ENCODE peak calls at places on chromosomes 5 and 9, in four cellular contexts. One of them, this sample, is unnamed.
A peak's percentile ranks its signal among the peaks of the same experiment; 100 is the strongest.

GRCh38 chr5:14208071-14209021 is 65.2 kb downstream of the TRIO start:
- DNase-seq in OCI-LY7: peak; percentile 42
- DNase-seq in spleen: no peak
- DNase-seq in keratinocyte: peak; percentile 68
- DNase-seq in this sample: no peak

GRCh38 chr5:997001-997474 is 11.6 kb upstream of the NKD2 start:
- DNase-seq in keratinocyte: no peak
- DNase-seq in OCI-LY7: no peak
- DNase-seq in spleen: no peak
- DNase-seq in this sample: no peak

GRCh38 chr5:154945695-154946301 is 4.9 kb downstream of the MRPL22 start:
- DNase-seq in keratinocyte: no peak
- DNase-seq in spleen: no peak
- DNase-seq in OCI-LY7: peak; percentile 36
- DNase-seq in this sample: no peak

GRCh38 chr5:139985733-139986132 is 57.4 kb downstream of the NRG2 start:
- DNase-seq in spleen: no peak
- DNase-seq in keratinocyte: peak; percentile 67
- DNase-seq in OCI-LY7: no peak
- DNase-seq in this sample: no peak

GRCh38 chr5:138953370-138954256 is 78.5 kb upstream of the LRRTM2 start:
- DNase-seq in OCI-LY7: no peak
- DNase-seq in spleen: peak; percentile 90
- DNase-seq in keratinocyte: no peak
- DNase-seq in this sample: no peak

GRCh38 chr9:5042661-5043178 is 57.6 kb downstream of the JAK2 start:
- DNase-seq in OCI-LY7: no peak
- DNase-seq in keratinocyte: no peak
- DNase-seq in spleen: peak; percentile 70
- DNase-seq in this sample: peak; percentile 75

GRCh38 chr9:123999668-124000067 is 11.9 kb upstream of the LHX2 start:
- DNase-seq in spleen: peak; percentile 51
- DNase-seq in keratinocyte: no peak
- DNase-seq in OCI-LY7: no peak
- DNase-seq in this sample: no peak

GRCh38 chr5:178273041-178273440 is 40.4 kb upstream of the PHYKPL start:
- DNase-seq in OCI-LY7: no peak
- DNase-seq in spleen: no peak
- DNase-seq in keratinocyte: no peak
- DNase-seq in this sample: peak; percentile 54

GRCh38 chr5:155380480-155380879 is 366.9 kb downstream of the KIF4B start:
- DNase-seq in keratinocyte: no peak
- DNase-seq in OCI-LY7: no peak
- DNase-seq in spleen: no peak
- DNase-seq in this sample: no peak

GRCh38 chr5:89255845-89256463 is 373.0 kb upstream of the MEF2C start:
- DNase-seq in keratinocyte: peak; percentile 48
- DNase-seq in OCI-LY7: peak; percentile 33
- DNase-seq in spleen: no peak
- DNase-seq in this sample: no peak

GRCh38 chr5:166086568-166086967 is 2204.9 kb upstream of the WWC1 start:
- DNase-seq in spleen: no peak
- DNase-seq in OCI-LY7: no peak
- DNase-seq in keratinocyte: no peak
- DNase-seq in this sample: no peak

GRCh38 chr5:150034677-150035076 is 34.1 kb downstream of the HMGXB3 start:
- DNase-seq in OCI-LY7: no peak
- DNase-seq in spleen: no peak
- DNase-seq in keratinocyte: no peak
- DNase-seq in this sample: no peak

GRCh38 chr5:171747061-171747859 is 38.4 kb upstream of the SMIM23 start:
- DNase-seq in OCI-LY7: no peak
- DNase-seq in spleen: no peak
- DNase-seq in keratinocyte: no peak
- DNase-seq in this sample: no peak

GRCh38 chr9:131404581-131404980 is 10.7 kb downstream of the PRRC2B start:
- DNase-seq in keratinocyte: no peak
- DNase-seq in spleen: no peak
- DNase-seq in OCI-LY7: no peak
- DNase-seq in this sample: no peak

GRCh38 chr9:27150758-27151431 is 41.9 kb downstream of the TEK start:
- DNase-seq in spleen: no peak
- DNase-seq in OCI-LY7: no peak
- DNase-seq in keratinocyte: no peak
- DNase-seq in this sample: no peak

GRCh38 chr9:128895556-128895955 is 13.6 kb downstream of the LRRC8A start:
- DNase-seq in spleen: no peak
- DNase-seq in OCI-LY7: no peak
- DNase-seq in keratinocyte: no peak
- DNase-seq in this sample: no peak

GRCh38 chr9:73037613-73038012 is 84.8 kb upstream of the ALDH1A1 start:
- DNase-seq in OCI-LY7: no peak
- DNase-seq in keratinocyte: no peak
- DNase-seq in spleen: no peak
- DNase-seq in this sample: no peak

GRCh38 chr9:88438819-88439218 is 50.6 kb downstream of the SPIN1 start:
- DNase-seq in keratinocyte: no peak
- DNase-seq in spleen: no peak
- DNase-seq in OCI-LY7: no peak
- DNase-seq in this sample: no peak

GRCh38 chr5:10762178-10762775 is 1.2 kb upstream of the DAP start:
- DNase-seq in OCI-LY7: no peak
- DNase-seq in spleen: peak; percentile 87
- DNase-seq in keratinocyte: no peak
- DNase-seq in this sample: no peak

GRCh38 chr9:12884736-12885395 is 110.0 kb downstream of the LURAP1L start:
- DNase-seq in OCI-LY7: no peak
- DNase-seq in keratinocyte: peak; percentile 17
- DNase-seq in spleen: no peak
- DNase-seq in this sample: no peak

GRCh38 chr5:95923918-95924559 is 37.6 kb downstream of the ELL2 start:
- DNase-seq in spleen: no peak
- DNase-seq in OCI-LY7: peak; percentile 3
- DNase-seq in keratinocyte: no peak
- DNase-seq in this sample: no peak

GRCh38 chr5:13771011-13771571 is 173.4 kb downstream of the DNAH5 start:
- DNase-seq in spleen: no peak
- DNase-seq in OCI-LY7: no peak
- DNase-seq in keratinocyte: no peak
- DNase-seq in this sample: no peak

GRCh38 chr5:55699041-55699688 is 13.0 kb downstream of the SLC38A9 start:
- DNase-seq in spleen: no peak
- DNase-seq in OCI-LY7: no peak
- DNase-seq in keratinocyte: no peak
- DNase-seq in this sample: no peak

GRCh38 chr5:76974768-76975167 is 21.9 kb downstream of the CRHBP start:
- DNase-seq in spleen: no peak
- DNase-seq in OCI-LY7: peak; percentile 26
- DNase-seq in keratinocyte: no peak
- DNase-seq in this sample: no peak

GRCh38 chr5:34061993-34062392 is 19.0 kb upstream of the C1QTNF3 start:
- DNase-seq in OCI-LY7: no peak
- DNase-seq in spleen: no peak
- DNase-seq in keratinocyte: no peak
- DNase-seq in this sample: no peak

GRCh38 chr9:117672397-117672796 is 31.8 kb upstream of the TLR4 start:
- DNase-seq in OCI-LY7: no peak
- DNase-seq in spleen: no peak
- DNase-seq in keratinocyte: no peak
- DNase-seq in this sample: no peak

GRCh38 chr5:143248822-143249579 is 154.5 kb downstream of the NR3C1 start:
- DNase-seq in OCI-LY7: no peak
- DNase-seq in keratinocyte: peak; percentile 66
- DNase-seq in spleen: no peak
- DNase-seq in this sample: no peak

DNA sequence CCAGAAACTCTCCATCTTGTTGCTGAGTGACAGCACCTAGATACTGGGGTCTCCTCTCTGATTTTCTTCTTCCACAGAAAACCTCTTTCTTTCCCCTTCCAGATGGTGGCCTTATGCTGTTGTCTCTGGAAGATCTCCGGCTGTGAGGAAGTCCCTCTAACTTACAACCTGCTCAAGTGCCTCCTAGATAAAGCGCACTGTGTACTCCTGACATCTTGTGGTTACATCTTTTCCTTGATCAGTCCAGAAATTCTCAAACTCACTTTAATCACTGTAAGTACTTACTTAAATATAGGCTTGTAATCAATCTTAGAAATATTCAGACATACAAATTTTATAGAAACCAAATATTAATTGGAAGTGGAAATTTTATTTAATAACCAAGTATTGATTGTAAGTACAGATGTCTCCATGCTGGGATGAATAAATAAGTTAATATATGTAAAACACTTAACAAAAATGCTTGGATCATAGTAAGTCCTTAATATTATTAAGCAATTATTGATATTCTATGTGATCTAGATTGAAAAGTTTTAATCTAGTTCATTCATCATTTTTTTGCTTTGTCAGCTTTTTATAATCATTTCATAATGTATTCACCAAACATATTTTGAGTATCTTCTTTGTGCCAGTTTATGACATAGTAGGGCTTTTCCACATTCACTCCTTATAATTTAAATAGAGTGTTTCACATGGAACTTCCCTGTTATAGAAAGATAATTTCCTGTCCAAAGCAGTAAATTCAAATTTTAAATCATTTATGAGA is 1381.4 kb upstream of the CDH6 start:
- DNase-seq in spleen: no peak
- DNase-seq in OCI-LY7: no peak
- DNase-seq in keratinocyte: no peak
- DNase-seq in this sample: no peak
- TF ChIP-seq CTCF in spleen: no peak
- TF ChIP-seq CTCF in OCI-LY7: no peak
- TF ChIP-seq CTCF in keratinocyte: no peak
- TF ChIP-seq CTCF in this sample: no peak

GRCh38 chr9:99353408-99353807 is 131.3 kb downstream of the SEC61B start:
- DNase-seq in OCI-LY7: no peak
- DNase-seq in keratinocyte: no peak
- DNase-seq in spleen: no peak
- DNase-seq in this sample: no peak
- TF ChIP-seq CTCF in OCI-LY7: no peak
- TF ChIP-seq CTCF in keratinocyte: no peak
- TF ChIP-seq CTCF in spleen: no peak
- TF ChIP-seq CTCF in this sample: no peak

DNA sequence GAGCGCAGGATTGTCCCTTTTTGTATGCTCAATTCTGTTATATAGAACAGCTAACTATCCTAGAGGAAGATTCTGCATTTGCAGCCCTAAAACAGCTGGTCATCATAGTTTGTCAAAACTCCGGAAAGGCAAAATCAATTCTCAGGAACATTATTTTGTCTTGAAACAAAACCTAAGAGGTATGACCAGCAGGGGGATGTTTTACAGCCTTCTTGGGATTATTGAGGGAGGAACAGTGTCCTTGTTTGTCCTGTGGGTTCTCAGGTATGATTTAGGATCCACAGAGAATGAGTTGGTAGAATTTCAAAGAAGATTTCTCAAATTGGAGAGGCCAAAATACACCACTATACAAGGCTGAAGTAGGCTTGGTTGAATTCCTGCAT is 136.4 kb downstream of the ZSWIM6 start:
- DNase-seq in OCI-LY7: no peak
- DNase-seq in keratinocyte: no peak
- DNase-seq in spleen: no peak
- DNase-seq in this sample: no peak
- TF ChIP-seq CTCF in OCI-LY7: peak; percentile 6
- TF ChIP-seq CTCF in keratinocyte: peak; percentile 9
- TF ChIP-seq CTCF in spleen: no peak
- TF ChIP-seq CTCF in this sample: peak; percentile 57

DNA sequence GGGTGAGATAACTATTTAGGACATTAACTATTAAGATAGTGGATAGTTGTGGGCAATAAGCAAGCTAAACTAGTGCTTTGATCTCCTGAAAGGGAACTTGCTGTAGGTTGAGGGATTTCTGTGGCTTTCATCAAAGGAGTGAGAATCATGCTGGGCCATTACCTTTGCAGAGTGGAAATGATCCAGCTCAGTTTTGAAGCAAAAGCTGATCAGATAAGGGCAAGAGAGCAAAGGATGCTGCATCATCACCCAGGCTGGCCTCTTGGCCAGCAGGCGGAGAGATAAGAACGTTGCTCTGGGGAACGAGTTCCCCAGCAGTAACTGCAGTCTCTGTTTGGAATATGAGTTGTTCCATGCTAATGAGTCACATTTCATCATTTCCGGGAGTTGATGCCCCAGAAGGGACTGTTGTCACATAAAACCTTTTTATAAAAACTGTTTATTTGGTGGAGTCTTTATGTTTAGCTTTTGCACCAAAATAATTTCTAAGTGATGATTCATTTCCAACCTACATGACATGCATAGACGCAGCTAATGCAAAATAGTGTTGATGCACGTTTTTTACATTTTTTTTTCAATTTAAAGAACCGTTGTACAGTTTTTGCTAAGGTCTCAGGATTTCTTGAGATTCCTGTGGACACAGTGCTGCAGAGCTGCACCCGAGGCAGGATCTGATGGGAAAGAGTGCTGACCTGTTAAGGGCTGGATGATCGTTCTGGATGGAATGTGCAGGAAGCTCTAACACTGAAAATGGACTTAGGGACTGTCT is 99.3 kb downstream of the ACTBL2 start:
- DNase-seq in OCI-LY7: peak; percentile 24
- DNase-seq in keratinocyte: peak; percentile 59
- DNase-seq in spleen: no peak
- DNase-seq in this sample: no peak
- TF ChIP-seq CTCF in OCI-LY7: no peak
- TF ChIP-seq CTCF in keratinocyte: peak; percentile 44
- TF ChIP-seq CTCF in spleen: no peak
- TF ChIP-seq CTCF in this sample: peak; percentile 68

DNA sequence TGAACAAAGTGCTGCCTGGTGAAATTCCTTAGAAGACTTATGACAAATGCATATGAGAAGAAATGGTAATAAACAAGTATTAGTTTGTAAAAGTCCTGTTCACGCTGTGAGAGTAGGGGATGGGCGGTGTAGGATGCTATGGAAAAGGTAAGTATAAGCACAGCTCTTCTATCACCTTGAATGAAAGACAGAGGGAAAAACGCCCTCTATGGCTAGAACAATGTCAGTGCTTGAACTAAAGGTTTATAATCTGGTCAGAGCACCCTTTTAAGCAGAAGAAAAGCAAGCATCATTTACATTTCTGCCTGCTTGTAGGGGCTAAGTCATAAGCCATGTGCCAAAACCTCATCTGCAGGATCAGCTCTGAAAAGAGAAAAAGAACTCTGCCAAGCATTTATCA is 115.2 kb downstream of the LHFPL2 start:
- DNase-seq in spleen: no peak
- DNase-seq in keratinocyte: no peak
- DNase-seq in OCI-LY7: peak; percentile 64
- DNase-seq in this sample: no peak
- TF ChIP-seq CTCF in spleen: no peak
- TF ChIP-seq CTCF in keratinocyte: peak; percentile 27
- TF ChIP-seq CTCF in OCI-LY7: peak; percentile 80
- TF ChIP-seq CTCF in this sample: peak; percentile 76

GRCh38 chr5:31581498-31582099 is 49.5 kb downstream of the C5orf22 start:
- DNase-seq in spleen: no peak
- DNase-seq in OCI-LY7: peak; percentile 56
- DNase-seq in keratinocyte: no peak
- DNase-seq in this sample: no peak
- TF ChIP-seq CTCF in spleen: no peak
- TF ChIP-seq CTCF in OCI-LY7: peak; percentile 84
- TF ChIP-seq CTCF in keratinocyte: peak; percentile 15
- TF ChIP-seq CTCF in this sample: peak; percentile 91

This sample was measured in chondrocyte.